ENCODE peak calls at places on chromosomes 16 and 17, in five cellular contexts. I, C, O, E and S are unnamed samples.

GRCh38 chr17:2089021-2089422 is 34.1 kb downstream of the HIC1 start:
- DNase-seq in I (no peak), C (no peak), O (no peak), E (no peak), S (no peak)

GRCh38 chr16:69526831-69527655 is 38.7 kb upstream of the NFAT5 start:
- DNase-seq in I (no peak), C (no peak), O (no peak), E (no peak), S (no peak)

GRCh38 chr17:15776871-15777270 is 44.8 kb downstream of the TBC1D26 start:
- DNase-seq in I (no peak), C (no peak), O (no peak), E (no peak), S (no peak)

GRCh38 chr16:56337131-56337857 is 88.1 kb downstream of the AMFR start:
- DNase-seq in I (no peak), C (no peak), O (no peak), E (no peak), S (no peak)

GRCh38 chr16:17461951-17462729 is 8.6 kb downstream of the XYLT1 start:
- DNase-seq in I (no peak), C (no peak), O (no peak), E (no peak), S (no peak)

GRCh38 chr17:47605006-47605405 is 44.7 kb upstream of the KPNB1 start:
- DNase-seq in I (no peak), C (no peak), O (no peak), E (no peak), S (no peak)

GRCh38 chr17:62825182-62825581 is 17.1 kb upstream of the MARCHF10 start:
- DNase-seq in I (no peak), C (no peak), O (no peak), E (no peak), S (no peak)

GRCh38 chr17:72634621-72635020 is 457.9 kb downstream of the SLC39A11 start:
- DNase-seq in I (no peak), C (no peak), O (no peak), E (no peak), S (no peak)

GRCh38 chr17:48718781-48719641 is 3.3 kb downstream of the PRAC1 start:
- DNase-seq in I (no peak), C (no peak), O (no peak), E (no peak), S (no peak)

GRCh38 chr17:66491665-66492064 is 189.3 kb downstream of the PRKCA start:
- DNase-seq in I (no peak), C (no peak), O (no peak), E (no peak), S (no peak)